ENCODE peak calls at places on chromosomes 1 and 21, in five cellular contexts. M, R, J, V and E are unnamed samples. For H3K4me1, the result is how much of the 10 kb centered on the place peaks cover.

GRCh38 chr1:232556336-232556735 is 73.6 kb downstream of the SIPA1L2 start:
- DNase-seq in M (no peak), J (no peak), V (no peak), R (no peak), E (no peak)

GRCh38 chr21:45863751-45864150 is 117.8 kb upstream of the COL6A1 start:
- DNase-seq in M (no peak), J (no peak), V (no peak), R (no peak), E (no peak)

GRCh38 chr1:223704921-223705878 is 7.1 kb upstream of the CAPN2 start:
- DNase-seq in M (peak), J (no peak), V (no peak), R (peak), E (no peak)

GRCh38 chr21:46055863-46056281 is 42.0 kb upstream of the COL6A2 start:
- DNase-seq in J (peak), M (no peak), R (peak), V (peak), E (no peak)

GRCh38 chr1:214864896-214865688 is 217.4 kb upstream of the KCNK2 start:
- DNase-seq in M (no peak), J (no peak), R (no peak), V (no peak), E (no peak)

GRCh38 chr1:202479630-202480029 is 131.1 kb downstream of the PPP1R12B start:
- DNase-seq in M (no peak), V (no peak), R (no peak), J (no peak), E (no peak)

GRCh38 chr1:173995475-173995874 is 26.7 kb downstream of the RC3H1 start:
- DNase-seq in J (no peak), R (no peak), V (no peak), M (no peak), E (no peak)

GRCh38 chr1:202616355-202616910 is 93.8 kb downstream of the SYT2 start:
- DNase-seq in R (no peak), J (no peak), V (no peak), M (no peak), E (no peak)

GRCh38 chr1:84103197-84103992 is 40.7 kb upstream of the PRKACB start:
- DNase-seq in M (no peak), V (peak), R (peak), J (peak), E (peak)

GRCh38 chr21:35940074-35940927 is 120.0 kb downstream of the SETD4 start:
- DNase-seq in J (peak), V (peak), R (peak), M (peak), E (peak)

GRCh38 chr1:114154963-114155322 is 1.3 kb upstream of the SYT6 start:
- DNase-seq in M (no peak), R (peak), V (no peak), J (no peak), E (no peak)

GRCh38 chr1:104797982-104798381 is 1048.3 kb downstream of the AMY1C start:
- DNase-seq in V (no peak), M (no peak), R (no peak), J (no peak), E (no peak)

GRCh38 chr1:45716700-45717099 is 28.7 kb downstream of the TMEM69 start:
- DNase-seq in R (no peak), J (no peak), M (no peak), V (no peak), E (no peak)

GRCh38 chr1:905071-905749 is 18.5 kb upstream of the SAMD11 start:
- DNase-seq in J (peak), M (no peak), R (peak), V (peak), E (peak)

GRCh38 chr21:14888202-14888601 is 176.6 kb downstream of the NRIP1 start:
- DNase-seq in V (no peak), J (no peak), M (no peak), R (no peak), E (no peak)

GRCh38 chr21:31450971-31451370 is 106.9 kb upstream of the TIAM1 start:
- DNase-seq in V (no peak), M (no peak), R (no peak), J (no peak), E (no peak)

GRCh38 chr1:25341746-25342145 is 3.6 kb downstream of the TMEM50A start:
- DNase-seq in M (no peak), R (no peak), V (no peak), J (no peak), E (no peak)

GRCh38 chr1:204623365-204623893 is 62.1 kb downstream of the LRRN2 start:
- DNase-seq in M (no peak), R (peak), V (peak), J (peak), E (peak)

GRCh38 chr1:30572192-30572591 is 151.2 kb downstream of the MATN1 start:
- DNase-seq in R (no peak), V (no peak), M (no peak), J (no peak), E (no peak)

GRCh38 chr1:186295980-186296379 is 79.1 kb downstream of the TPR start:
- DNase-seq in V (no peak), J (no peak), R (no peak), M (no peak), E (no peak)

GRCh38 chr1:180982424-180982823 is 40.2 kb downstream of the STX6 start:
- DNase-seq in V (no peak), M (no peak), R (no peak), J (no peak), E (no peak)

GRCh38 chr21:15848632-15849031 is 118.8 kb downstream of the USP25 start:
- DNase-seq in R (no peak), J (no peak), V (no peak), M (no peak), E (no peak)

GRCh38 chr1:12434174-12434573 is 183.8 kb downstream of the DHRS3 start:
- DNase-seq in M (no peak), J (no peak), V (no peak), R (no peak), E (no peak)

GRCh38 chr1:217953330-217953729 is 322.2 kb downstream of the SPATA17 start:
- DNase-seq in V (no peak), J (no peak), M (no peak), R (no peak), E (no peak)

GRCh38 chr1:180920702-180921101 is 8.0 kb downstream of the KIAA1614 start:
- DNase-seq in M (no peak), V (no peak), J (no peak), R (no peak), E (no peak)

GRCh38 chr1:25954371-25954938 is 43.4 kb downstream of the PAFAH2 start:
- DNase-seq in R (no peak), V (no peak), M (no peak), J (no peak), E (no peak)

GRCh38 chr1:165605246-165605645 is 25.8 kb upstream of the MGST3 start:
- DNase-seq in M (no peak), J (no peak), V (no peak), R (no peak), E (no peak)

GRCh38 chr1:34603594-34603993 is 151.3 kb upstream of the GJB5 start:
- DNase-seq in J (no peak), M (no peak), V (no peak), R (no peak), E (no peak)

GRCh38 chr1:233714631-233715217 is 100.8 kb downstream of the KCNK1 start:
- DNase-seq in R (no peak), J (peak), V (no peak), M (no peak), E (no peak)

GRCh38 chr21:18147678-18148077 is 97.0 kb upstream of the CHODL start:
- DNase-seq in V (no peak), M (no peak), R (no peak), J (no peak), E (no peak)

GRCh38 chr1:36257375-36257767 is 33.1 kb downstream of the THRAP3 start:
- DNase-seq in V (no peak), J (no peak), R (no peak), M (no peak), E (no peak)

GRCh38 chr1:102693345-102693744 is 415.0 kb downstream of the COL11A1 start:
- DNase-seq in V (no peak), M (no peak), R (no peak), J (no peak), E (no peak)

GRCh38 chr1:10599194-10599861 is 124.6 kb downstream of the PEX14 start:
- DNase-seq in V (no peak), R (no peak), M (no peak), J (no peak), E (no peak)

GRCh38 chr1:41738475-41738874 is 180.2 kb downstream of the HIVEP3 start:
- DNase-seq in M (no peak), J (no peak), V (no peak), R (no peak), E (no peak)

GRCh38 chr1:226654508-226655124 is 84.5 kb downstream of the ITPKB start:
- DNase-seq in R (no peak), M (no peak), V (no peak), J (no peak), E (no peak)

GRCh38 chr1:200526709-200527612 is 93.6 kb downstream of the KIF14 start:
- DNase-seq in M (no peak), J (no peak), V (no peak), R (no peak), E (no peak)

GRCh38 chr1:6041432-6042062 is 4.1 kb upstream of the KCNAB2 start:
- DNase-seq in R (peak), J (peak), M (no peak), V (peak), E (peak)

GRCh38 chr1:169741666-169742394 is 8.0 kb upstream of the SELE start:
- DNase-seq in R (no peak), M (no peak), J (no peak), V (no peak), E (no peak)

GRCh38 chr1:72397786-72398185 is 115.4 kb upstream of the NEGR1 start:
- DNase-seq in R (no peak), V (no peak), J (peak), M (no peak), E (no peak)

GRCh38 chr1:193311226-193311948 is 125.0 kb upstream of the B3GALT2 start:
- DNase-seq in V (no peak), R (no peak), J (no peak), M (no peak), E (no peak)

DNA sequence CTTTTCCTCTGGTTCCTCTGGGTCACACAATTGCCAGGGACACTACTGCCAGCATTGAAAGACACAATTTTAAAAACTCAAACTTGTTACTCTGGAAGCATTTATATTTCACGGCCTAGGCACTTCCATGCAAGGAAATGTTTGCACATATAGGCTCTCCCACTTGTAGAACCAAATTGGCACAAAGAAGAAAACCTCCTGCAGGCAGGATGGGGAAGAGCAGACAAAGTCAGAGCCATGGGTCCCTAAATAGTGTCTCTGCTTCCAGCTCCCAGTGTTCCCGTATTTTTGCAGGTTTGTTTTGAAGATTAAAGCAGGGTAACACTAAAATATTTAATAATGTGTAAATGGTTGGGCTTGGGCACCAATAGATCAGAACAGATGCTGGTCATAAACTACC is 19.0 kb upstream of the ADGRL2 start:
- DNase-seq in V (no peak), M (no peak), R (no peak), J (no peak), E (no peak)
- TF ChIP-seq CTCF in V (no peak), M (no peak), R (no peak), J (no peak), E (no peak)

DNA sequence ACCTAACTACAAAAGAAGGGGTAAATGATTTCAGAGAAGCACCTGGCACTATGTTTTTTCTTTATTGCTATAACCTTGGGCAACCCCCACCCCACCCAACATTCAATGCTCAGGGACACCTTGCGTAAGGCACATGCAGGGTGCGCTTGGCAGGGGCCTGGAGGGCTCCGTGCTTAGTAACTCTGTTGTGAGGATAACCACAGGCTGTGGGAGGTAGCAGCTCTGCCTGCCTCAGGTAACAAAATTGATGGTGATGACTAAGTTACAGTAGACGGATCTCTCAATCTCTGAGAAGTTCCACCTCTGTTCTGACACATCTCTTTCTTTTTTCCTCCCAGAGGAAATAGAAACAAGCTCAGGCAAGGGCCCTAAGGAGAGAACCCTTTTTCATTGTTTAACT is 8.7 kb upstream of the CCN1 start:
- DNase-seq in M (no peak), V (no peak), R (no peak), J (no peak), E (no peak)
- H3K4me1 ChIP-seq in M (under half), V (under half), R (under half), J (under half), E (under half)

GRCh38 chr1:49234988-49235387 is 458.3 kb upstream of the BEND5 start:
- DNase-seq in V (no peak), M (no peak), R (no peak), J (no peak), E (no peak)

GRCh38 chr1:49225464-49225863 is 448.8 kb upstream of the BEND5 start:
- DNase-seq in J (no peak), V (no peak), M (no peak), R (no peak), E (no peak)

GRCh38 chr1:49226758-49227157 is 450.1 kb upstream of the BEND5 start:
- DNase-seq in M (no peak), J (no peak), R (no peak), V (no peak), E (no peak)

DNA sequence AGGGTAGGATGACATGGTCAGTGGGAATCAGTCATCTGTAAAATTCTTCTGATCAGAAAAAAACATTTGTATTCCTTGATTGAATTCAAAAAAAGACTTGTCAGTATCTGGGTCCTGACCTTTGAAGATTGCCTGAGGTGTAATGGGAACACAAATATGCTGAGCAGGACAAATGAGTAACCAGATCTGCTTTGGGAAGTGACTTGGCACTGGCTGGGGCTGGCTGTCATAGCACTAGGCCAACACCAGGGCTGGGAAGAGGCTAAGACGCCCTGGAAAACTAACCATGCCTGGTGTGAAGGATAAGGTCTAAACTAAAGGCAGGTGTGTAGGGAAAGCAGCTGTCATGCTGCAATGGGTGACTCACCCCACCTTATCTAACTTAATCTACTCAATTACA is 452.9 kb upstream of the BEND5 start:
- DNase-seq in J (no peak), M (no peak), V (no peak), R (no peak), E (no peak)
- H3K4me3 ChIP-seq in J (no peak), M (no peak), V (no peak), R (no peak), E (no peak)

GRCh38 chr1:119452085-119452484 is 37.1 kb downstream of the HSD3B2 start:
- DNase-seq in R (no peak), J (no peak), V (no peak), M (no peak), E (no peak)

GRCh38 chr1:119451158-119451557 is 36.2 kb downstream of the HSD3B2 start:
- DNase-seq in R (no peak), J (no peak), M (no peak), V (no peak), E (no peak)

GRCh38 chr1:119447344-119447743 is 32.4 kb downstream of the HSD3B2 start:
- DNase-seq in J (no peak), V (no peak), M (no peak), R (no peak), E (no peak)

GRCh38 chr1:119449964-119450363 is 35.0 kb downstream of the HSD3B2 start:
- DNase-seq in R (no peak), M (no peak), V (no peak), J (no peak), E (no peak)

DNA sequence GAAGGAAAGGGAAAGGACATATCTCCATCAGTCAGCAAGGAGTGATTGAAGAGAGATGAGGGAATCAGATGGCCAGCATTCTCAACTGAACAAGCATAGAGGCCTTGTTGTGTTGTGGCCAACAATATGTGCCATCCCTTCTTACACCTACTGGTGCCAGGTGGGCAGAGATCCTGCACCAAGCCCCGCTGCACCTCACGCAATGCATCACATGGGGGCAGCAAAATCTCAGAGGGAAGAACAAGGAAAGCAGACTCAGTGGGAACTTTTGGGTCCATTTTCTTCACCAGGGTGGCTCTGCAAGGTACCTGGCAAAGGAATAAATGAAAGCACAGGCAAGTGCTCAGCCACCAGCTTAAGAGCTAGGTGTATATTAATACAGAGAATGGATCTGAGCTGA is 33.2 kb downstream of the HSD3B2 start:
- DNase-seq in R (no peak), J (no peak), M (no peak), V (no peak), E (no peak)
- TF ChIP-seq CTCF in R (no peak), J (no peak), M (no peak), V (no peak), E (no peak)

GRCh38 chr1:21517161-21517589 is 8.0 kb downstream of the ALPL start:
- DNase-seq in J (no peak), M (no peak), R (no peak), V (no peak), E (peak)
- H3K4me1 ChIP-seq in J (under half), M (under half), R (under half), V (under half), E (under half)

DNA sequence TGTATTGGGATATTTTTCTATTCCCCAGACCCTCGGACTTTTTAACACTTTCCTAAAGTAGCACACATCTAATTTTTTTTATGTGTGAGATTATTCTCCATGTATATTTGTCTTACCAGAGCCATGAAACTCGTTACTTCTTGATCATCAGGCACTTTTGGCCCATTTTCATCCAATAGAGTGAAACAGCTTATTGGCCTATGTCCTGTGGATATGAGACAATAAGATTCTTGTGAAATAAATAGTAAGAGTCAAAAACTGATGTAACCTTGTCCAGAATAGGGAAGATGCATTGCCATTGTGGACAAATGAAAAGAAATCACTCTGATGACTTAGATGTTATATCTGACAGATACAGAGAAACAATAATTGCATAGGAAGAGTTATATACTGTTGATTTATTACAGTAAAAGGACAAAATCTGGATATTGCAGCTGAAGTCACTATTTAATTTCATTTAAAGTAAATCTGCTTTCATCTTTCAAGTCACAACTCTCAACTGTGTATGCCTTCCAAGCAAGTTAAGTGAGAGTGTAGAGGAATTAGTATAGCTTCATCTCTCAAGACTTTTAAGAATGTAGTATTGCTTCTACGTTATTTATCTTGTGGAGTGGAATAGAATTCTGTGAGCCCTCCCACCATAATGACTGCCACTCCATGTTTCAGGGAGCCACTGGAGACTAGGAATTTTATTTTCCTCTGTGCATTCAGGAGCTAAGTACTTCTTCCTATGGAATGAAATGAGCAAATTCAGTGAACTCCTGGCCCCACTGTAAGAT is 86.9 kb downstream of the ADAMTS1 start:
- DNase-seq in J (no peak), V (no peak), M (no peak), R (no peak), E (no peak)
- H3K4me3 ChIP-seq in J (no peak), V (no peak), M (no peak), R (no peak), E (no peak)

GRCh38 chr1:111220302-111220890 is 7.1 kb upstream of the CHI3L2 start:
- DNase-seq in R (no peak), J (no peak), M (no peak), V (no peak), E (no peak)

GRCh38 chr1:111222308-111223125 is 5.0 kb upstream of the CHI3L2 start:
- DNase-seq in R (peak), M (no peak), J (peak), V (peak), E (peak)

GRCh38 chr1:111223126-111223443 is 4.4 kb upstream of the CHI3L2 start:
- DNase-seq in R (no peak), J (no peak), V (no peak), M (no peak), E (no peak)

GRCh38 chr1:111221276-111221632 is 6.3 kb upstream of the CHI3L2 start:
- DNase-seq in V (no peak), M (no peak), J (no peak), R (no peak), E (no peak)

GRCh38 chr1:111221633-111222286 is 5.8 kb upstream of the CHI3L2 start:
- DNase-seq in J (peak), R (no peak), V (no peak), M (no peak), E (peak)
- TF ChIP-seq CTCF in J (no peak), R (no peak), V (no peak), M (no peak), E (no peak)